ENCODE peak calls at places on chromosomes 5 and 9, in four cellular contexts. M, G, X and U are unnamed samples.

GRCh38 chr9:73118898-73119554 is 32.6 kb upstream of the ANXA1 start:
- DNase-seq in G (no peak), M (no peak), X (no peak), U (no peak)

GRCh38 chr9:121354141-121354540 is 15.9 kb downstream of the STOM start:
- DNase-seq in X (no peak), G (no peak), M (no peak), U (no peak)

GRCh38 chr9:134386951-134387831 is 60.9 kb downstream of the RXRA start:
- DNase-seq in X (no peak), G (peak), M (no peak), U (no peak)

GRCh38 chr5:126753227-126753626 is 23.7 kb upstream of the LMNB1 start:
- DNase-seq in X (no peak), M (no peak), G (no peak), U (no peak)

GRCh38 chr9:130997925-130998595 is 10.9 kb upstream of the LAMC3 start:
- DNase-seq in G (peak), M (peak), X (peak), U (peak)

GRCh38 chr5:77852514-77853352 is 76.6 kb upstream of the TBCA start:
- DNase-seq in G (no peak), M (peak), X (peak), U (peak)

GRCh38 chr9:5089737-5090136 is 95.7 kb downstream of the INSL6 start:
- DNase-seq in M (no peak), X (no peak), G (no peak), U (no peak)

GRCh38 chr5:174724484-174725260 is at the start of gene MSX2:
- DNase-seq in M (peak), G (peak), X (peak), U (peak)

GRCh38 chr5:134223406-134224251 is 2.2 kb downstream of the PPP2CA start:
- DNase-seq in G (no peak), X (no peak), M (no peak), U (no peak)

GRCh38 chr9:132214027-132214622 is 52.3 kb downstream of the NTNG2 start:
- DNase-seq in G (no peak), M (peak), X (peak), U (no peak)
- TF ChIP-seq CTCF in G (no peak), M (no peak), X (no peak), U (no peak)

GRCh38 chr5:168015506-168015905 is 275.9 kb upstream of the WWC1 start:
- DNase-seq in G (no peak), M (no peak), X (no peak), U (no peak)

GRCh38 chr5:168022761-168023160 is 268.7 kb upstream of the WWC1 start:
- DNase-seq in M (no peak), X (no peak), G (no peak), U (no peak)

GRCh38 chr5:168017313-168017712 is 274.1 kb upstream of the WWC1 start:
- DNase-seq in X (no peak), M (no peak), G (no peak), U (no peak)

GRCh38 chr5:168023190-168023589 is 268.3 kb upstream of the WWC1 start:
- DNase-seq in G (no peak), X (no peak), M (peak), U (no peak)

DNA sequence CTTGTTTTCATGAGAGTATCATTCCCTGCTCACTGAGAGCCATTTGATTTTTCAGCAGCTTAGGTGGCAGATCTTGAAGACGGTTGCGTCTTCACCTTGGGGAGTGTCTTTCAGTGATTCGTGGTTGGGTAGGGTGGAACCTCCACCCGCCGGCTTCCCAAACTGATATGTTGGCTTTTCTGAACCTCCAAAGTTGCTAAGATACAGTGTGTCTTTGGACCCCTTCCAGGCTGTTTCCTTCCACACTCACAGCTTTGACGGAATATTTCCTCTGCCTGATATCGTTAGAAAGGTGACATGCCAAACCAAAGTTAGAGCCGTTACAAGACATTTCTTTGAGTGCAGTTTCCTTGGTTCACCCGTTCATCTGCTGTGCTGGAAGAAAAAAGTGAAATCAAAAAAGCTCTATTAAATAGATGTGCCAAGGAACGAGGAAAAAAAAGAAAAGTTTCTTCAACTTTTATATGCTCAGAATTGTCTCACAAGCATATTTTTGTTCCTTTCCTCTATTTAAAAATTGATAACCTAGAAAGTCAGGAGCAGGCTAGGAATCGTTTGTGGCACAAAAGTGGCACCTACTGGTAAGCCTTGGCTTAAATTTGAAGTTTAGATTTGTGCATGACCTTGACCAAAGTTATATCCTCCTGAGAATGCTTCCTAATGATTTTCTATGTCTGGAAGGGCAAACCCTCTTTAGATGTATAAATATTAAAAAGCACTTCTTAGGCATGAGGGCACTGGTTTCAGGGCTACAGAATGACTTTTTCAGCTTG is 270.7 kb upstream of the WWC1 start:
- DNase-seq in X (no peak), G (no peak), M (peak), U (no peak)
- TF ChIP-seq CTCF in X (no peak), G (peak), M (peak), U (no peak)

GRCh38 chr5:78983601-78984000 is 1.5 kb downstream of the ARSB start:
- DNase-seq in M (no peak), G (no peak), X (no peak), U (no peak)

GRCh38 chr5:78984020-78984610 is 995 bp downstream of the ARSB start:
- DNase-seq in G (no peak), M (peak), X (no peak), U (no peak)

GRCh38 chr5:78985407-78986223 is 505 bp upstream of the ARSB start:
- DNase-seq in X (no peak), M (no peak), G (peak), U (peak)

GRCh38 chr5:78989080-78989479 is 4.0 kb upstream of the ARSB start:
- DNase-seq in M (no peak), G (no peak), X (no peak), U (no peak)

DNA sequence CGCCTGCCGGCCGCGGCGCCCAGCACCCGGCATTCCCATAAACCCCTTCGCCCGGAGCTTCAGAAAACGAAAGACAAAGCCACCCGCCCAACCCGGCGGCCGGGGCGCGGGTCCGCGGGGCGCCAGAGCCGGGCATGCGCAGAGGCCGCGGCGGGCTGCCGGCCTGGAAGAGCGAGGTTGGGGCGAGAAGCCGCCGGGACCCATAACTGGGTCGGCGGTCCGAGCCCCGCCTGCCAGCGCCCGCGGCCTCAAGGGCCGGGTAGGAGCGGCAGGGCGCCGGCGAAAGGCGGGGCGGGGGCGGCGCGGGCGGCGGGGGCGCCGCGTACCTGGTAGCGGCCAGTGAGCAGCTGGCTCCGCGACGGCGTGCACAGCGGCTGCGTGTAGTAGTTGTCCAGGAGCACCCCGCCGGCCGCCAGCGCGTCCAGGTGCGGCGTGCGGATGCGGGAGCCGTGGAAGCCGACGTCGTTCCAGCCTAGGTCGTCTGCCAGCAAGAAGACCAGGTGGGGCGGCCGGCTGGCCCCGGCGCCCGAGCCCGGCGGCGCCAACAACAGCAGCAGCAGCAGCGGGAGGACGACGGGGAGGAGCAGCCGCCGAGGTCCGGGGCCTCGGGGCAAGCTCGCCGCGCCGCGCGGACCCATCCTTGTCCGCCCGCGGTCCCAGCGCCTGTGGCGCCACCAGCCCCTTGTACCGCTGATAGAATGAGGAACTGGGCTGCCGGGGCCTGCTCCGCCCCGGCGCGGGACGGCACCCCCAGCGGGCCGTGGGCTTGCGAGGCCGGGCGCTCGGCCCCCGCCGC is at the start of gene ARSB:
- DNase-seq in M (peak), X (peak), G (peak), U (peak)
- TF ChIP-seq CTCF in M (no peak), X (no peak), G (peak), U (no peak)

DNA sequence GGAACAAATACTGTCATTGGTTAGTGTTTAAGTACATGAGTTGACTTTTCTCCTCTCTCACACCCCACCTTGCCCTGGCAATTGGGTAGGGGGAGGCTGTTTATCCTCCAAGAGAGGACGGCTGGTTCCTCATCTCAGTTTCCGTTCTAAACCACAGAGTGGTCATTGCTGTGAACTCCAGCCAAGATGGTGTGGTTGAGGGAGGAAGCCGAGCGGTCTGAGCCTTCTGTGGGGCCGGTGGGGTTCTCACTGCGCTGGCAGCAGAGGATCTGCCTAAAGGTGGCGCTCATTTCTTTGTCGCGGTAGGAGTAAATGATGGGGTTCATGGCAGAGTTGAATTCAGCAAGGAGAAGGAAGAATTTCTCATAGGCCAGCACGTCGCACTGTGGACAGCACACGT is 163.0 kb downstream of the LPAR1 start:
- DNase-seq in X (peak), M (no peak), G (peak), U (peak)
- TF ChIP-seq CTCF in X (peak), M (no peak), G (no peak), U (peak)